ENCODE peak calls at places on chromosomes 5 and 9, in eight cellular contexts. F is activated T-cell treated with anti-CD3 and anti-CD28 coated beads for 1 hour; R is GM20000; L is stimulated activated CD8-positive, alpha-beta memory T cell treated with anti-CD3 and anti-CD28 coated beads, Interleukin-2, amount 100 ng/mL, for 48 hours; Q is pons; E is left colon; K is non-pigmented ciliary epithelial cell; O is stimulated activated naive B cell treated with anti-CD40 and anti-IgM and Interleukin-4, amounts not matched to agents 10 μg/mL and 1 μg/mL and 100 μg/mL, for 72 hours. N is an unnamed sample.
A peak's percentile ranks its signal among the peaks of the same experiment; 100 is the strongest.

GRCh38 chr9:37998881-37999311 is 70.1 kb downstream of the SHB start:
- DNase-seq in O (peak; percentile 15), F (no peak), E (no peak), Q (no peak), R (no peak), K (no peak), L (no peak), N (no peak)

GRCh38 chr5:40291338-40291737 is 388.4 kb upstream of the PTGER4 start:
- DNase-seq in E (no peak), F (no peak), Q (no peak), L (no peak), R (no peak), K (peak; percentile 53), O (no peak), N (no peak)

GRCh38 chr5:150000990-150001659 is 586 bp downstream of the HMGXB3 start:
- DNase-seq in Q (no peak), K (no peak), F (peak; percentile 21), E (peak; percentile 66), O (peak; percentile 20), L (no peak), R (peak; percentile 39), N (no peak)

GRCh38 chr9:137250329-137251193 is 525 bp upstream of the STPG3 start:
- DNase-seq in K (no peak), Q (no peak), F (no peak), R (no peak), E (no peak), O (no peak), L (no peak), N (no peak)

GRCh38 chr5:54390015-54390414 is 65.5 kb upstream of the HSPB3 start:
- DNase-seq in R (no peak), K (peak; percentile 94), E (peak; percentile 50), Q (peak; percentile 45), L (no peak), F (no peak), O (no peak), N (no peak)

GRCh38 chr5:124661317-124662141 is 84.9 kb downstream of the ZNF608 start:
- DNase-seq in K (no peak), L (no peak), R (no peak), Q (peak; percentile 86), O (no peak), E (no peak), F (no peak), N (no peak)

GRCh38 chr9:21935631-21936030 is 58.6 kb downstream of the CDKN2A start:
- DNase-seq in L (no peak), F (no peak), K (no peak), Q (no peak), O (no peak), E (no peak), R (no peak), N (peak; percentile 1)

GRCh38 chr5:150508828-150509227 is 897 bp downstream of the NDST1 start:
- DNase-seq in Q (no peak), L (no peak), K (no peak), F (no peak), R (no peak), E (no peak), O (no peak), N (no peak)

GRCh38 chr9:16090907-16091629 is 538.2 kb downstream of the CCDC171 start:
- DNase-seq in L (no peak), K (no peak), R (no peak), O (no peak), E (no peak), F (no peak), Q (no peak), N (no peak)

GRCh38 chr5:124913329-124913653 is 166.9 kb upstream of the ZNF608 start:
- DNase-seq in F (no peak), R (no peak), K (no peak), Q (no peak), L (no peak), O (no peak), E (no peak), N (no peak)

GRCh38 chr5:39138182-39138487 is 63.9 kb upstream of the RICTOR start:
- DNase-seq in F (no peak), R (no peak), L (no peak), Q (no peak), O (no peak), K (no peak), E (no peak), N (no peak)

GRCh38 chr5:84403773-84404172 is 19.1 kb upstream of the EDIL3 start:
- DNase-seq in L (no peak), R (no peak), Q (no peak), O (no peak), F (no peak), E (no peak), K (peak; percentile 97), N (no peak)

GRCh38 chr9:127078988-127079387 is 43.4 kb downstream of the ANGPTL2 start:
- DNase-seq in K (no peak), Q (no peak), R (no peak), O (no peak), E (no peak), F (no peak), L (no peak), N (no peak)

GRCh38 chr9:4857163-4857562 is 64.4 kb downstream of the RCL1 start:
- DNase-seq in R (no peak), F (no peak), E (no peak), L (no peak), K (no peak), O (no peak), Q (no peak), N (no peak)

GRCh38 chr5:88660947-88661869 is 221.8 kb downstream of the MEF2C start:
- DNase-seq in F (no peak), R (peak; percentile 86), E (peak; percentile 50), K (no peak), L (no peak), O (no peak), Q (peak; percentile 97), N (peak; percentile 92)

GRCh38 chr9:116395409-116396037 is 241.9 kb downstream of the PAPPA start:
- DNase-seq in O (no peak), K (no peak), Q (no peak), R (no peak), F (no peak), L (no peak), E (no peak), N (no peak)

GRCh38 chr5:96087939-96088338 is 126.3 kb upstream of the ELL2 start:
- DNase-seq in K (no peak), E (no peak), R (no peak), L (no peak), F (no peak), O (no peak), Q (no peak), N (no peak)